ENCODE peak calls at places on chromosomes 1 and 21, in four cellular contexts. One of them, this sample, is unnamed.

GRCh38 chr1:150922519-150922975 is 3.6 kb upstream of the SETDB1 start:
- DNase-seq in endothelial cell: peak
- DNase-seq in effector CD4-positive, alpha-beta T cell: peak
- DNase-seq in NAMALWA: peak
- DNase-seq in this sample: peak

GRCh38 chr1:119141020-119141424 is 569 bp upstream of the WARS2 start:
- DNase-seq in effector CD4-positive, alpha-beta T cell: no peak
- DNase-seq in NAMALWA: peak
- DNase-seq in endothelial cell: peak
- DNase-seq in this sample: no peak

GRCh38 chr1:151492120-151492519 is 19.1 kb upstream of the CGN start:
- DNase-seq in effector CD4-positive, alpha-beta T cell: no peak
- DNase-seq in endothelial cell: no peak
- DNase-seq in NAMALWA: no peak
- DNase-seq in this sample: no peak

GRCh38 chr1:207993477-207994445 is 82.8 kb upstream of the CD34 start:
- DNase-seq in endothelial cell: peak
- DNase-seq in NAMALWA: peak
- DNase-seq in effector CD4-positive, alpha-beta T cell: no peak
- DNase-seq in this sample: no peak

GRCh38 chr21:33441489-33442477 is 38.0 kb downstream of the TMEM50B start:
- DNase-seq in endothelial cell: no peak
- DNase-seq in NAMALWA: peak
- DNase-seq in effector CD4-positive, alpha-beta T cell: no peak
- DNase-seq in this sample: peak

GRCh38 chr1:19814681-19815503 is at the start of gene RNF186:
- DNase-seq in endothelial cell: no peak
- DNase-seq in NAMALWA: no peak
- DNase-seq in effector CD4-positive, alpha-beta T cell: no peak
- DNase-seq in this sample: no peak

GRCh38 chr1:181386340-181386739 is 97.0 kb upstream of the CACNA1E start:
- DNase-seq in effector CD4-positive, alpha-beta T cell: no peak
- DNase-seq in NAMALWA: no peak
- DNase-seq in endothelial cell: no peak
- DNase-seq in this sample: no peak

GRCh38 chr1:238558746-238559145 is 668.0 kb upstream of the ZP4 start:
- DNase-seq in NAMALWA: no peak
- DNase-seq in effector CD4-positive, alpha-beta T cell: no peak
- DNase-seq in endothelial cell: no peak
- DNase-seq in this sample: no peak

GRCh38 chr1:184219414-184219813 is 167.4 kb upstream of the C1orf21 start:
- DNase-seq in endothelial cell: no peak
- DNase-seq in effector CD4-positive, alpha-beta T cell: no peak
- DNase-seq in NAMALWA: no peak
- DNase-seq in this sample: no peak

GRCh38 chr21:35476616-35477395 is 427.7 kb upstream of the RUNX1 start:
- DNase-seq in effector CD4-positive, alpha-beta T cell: no peak
- DNase-seq in endothelial cell: no peak
- DNase-seq in NAMALWA: no peak
- DNase-seq in this sample: no peak

GRCh38 chr1:157034137-157034800 is 11.3 kb downstream of the ARHGEF11 start:
- DNase-seq in endothelial cell: no peak
- DNase-seq in NAMALWA: no peak
- DNase-seq in effector CD4-positive, alpha-beta T cell: no peak
- DNase-seq in this sample: no peak

GRCh38 chr1:176466514-176466913 is 3.5 kb downstream of the PAPPA2 start:
- DNase-seq in NAMALWA: peak
- DNase-seq in endothelial cell: peak
- DNase-seq in effector CD4-positive, alpha-beta T cell: no peak
- DNase-seq in this sample: no peak

GRCh38 chr1:239368436-239369109 is 17.8 kb upstream of the CHRM3 start:
- DNase-seq in NAMALWA: no peak
- DNase-seq in effector CD4-positive, alpha-beta T cell: no peak
- DNase-seq in endothelial cell: no peak
- DNase-seq in this sample: no peak

GRCh38 chr1:183862967-183863366 is 58.0 kb downstream of the RGL1 start:
- DNase-seq in effector CD4-positive, alpha-beta T cell: no peak
- DNase-seq in endothelial cell: no peak
- DNase-seq in NAMALWA: no peak
- DNase-seq in this sample: no peak

This sample was measured in RCC 7860.